ENCODE peak calls at places on chromosomes 1 and 21, in six cellular contexts. G is AG20443; W is fibroblast of pulmonary artery; V is activated T-cell treated with anti-CD3 and anti-CD28 coated beads, Interleukin-2, amount 50 U/mL, for 72 hours; M is T-helper 1 cell; O is activated CD4-positive, alpha-beta T cell treated with anti-CD3 and anti-CD28 coated beads, Interleukin-2, amount 50 U/mL, for 4 hours. Q is an unnamed sample.

GRCh38 chr1:2585318-2586092 is 1.1 kb upstream of the PRXL2B start:
- DNase-seq in G (peak), W (peak), V (peak), M (peak), O (peak), Q (peak)

GRCh38 chr1:15852036-15852827 is 4.7 kb downstream of the SPEN start:
- DNase-seq in G (no peak), W (no peak), V (peak), M (no peak), O (no peak), Q (no peak)

GRCh38 chr1:20216574-20216973 is 30.3 kb upstream of the PLA2G2C start:
- DNase-seq in G (no peak), W (peak), V (no peak), M (no peak), O (no peak), Q (no peak)

GRCh38 chr1:89065077-89065868 is at the start of gene GBP1:
- DNase-seq in G (peak), W (peak), V (peak), M (peak), O (no peak), Q (no peak)

GRCh38 chr1:40014812-40015594 is 25.5 kb upstream of the CAP1 start:
- DNase-seq in G (peak), W (peak), V (peak), M (no peak), O (no peak), Q (no peak)

GRCh38 chr1:62716397-62716796 is 28.2 kb upstream of the DOCK7 start:
- DNase-seq in G (no peak), W (peak), V (no peak), M (no peak), O (no peak), Q (no peak)

GRCh38 chr1:154404984-154405761 is at the start of gene IL6R:
- DNase-seq in G (peak), W (peak), V (peak), M (peak), O (peak), Q (peak)

GRCh38 chr1:206005761-206006160 is 2.6 kb upstream of the RAB7B start:
- DNase-seq in G (no peak), W (no peak), V (no peak), M (no peak), O (no peak), Q (no peak)

GRCh38 chr1:9009438-9010366 is 16.5 kb downstream of the SLC2A7 start:
- DNase-seq in G (peak), W (peak), V (peak), M (no peak), O (no peak), Q (no peak)

GRCh38 chr1:205610036-205610435 is 21.8 kb downstream of the ELK4 start:
- DNase-seq in G (no peak), W (peak), V (no peak), M (no peak), O (no peak), Q (no peak)

GRCh38 chr21:43269461-43269860 is 100.7 kb downstream of the CRYAA start:
- DNase-seq in G (no peak), W (no peak), V (peak), M (peak), O (peak), Q (peak)

GRCh38 chr1:74011736-74012135 is 186.2 kb downstream of the LRRIQ3 start:
- DNase-seq in G (no peak), W (no peak), V (no peak), M (no peak), O (no peak), Q (no peak)

GRCh38 chr1:215276582-215276981 is 194.0 kb downstream of the KCNK2 start:
- DNase-seq in G (no peak), W (no peak), V (no peak), M (no peak), O (no peak), Q (no peak)

GRCh38 chr1:24724345-24725208 is 20.7 kb upstream of the CLIC4 start:
- DNase-seq in G (peak), W (peak), V (no peak), M (no peak), O (no peak), Q (no peak)

GRCh38 chr1:31412732-31413404 is at the start of gene SERINC2:
- DNase-seq in G (peak), W (no peak), V (peak), M (no peak), O (no peak), Q (no peak)

GRCh38 chr1:161200421-161200991 is 1.7 kb upstream of the ADAMTS4 start:
- DNase-seq in G (no peak), W (peak), V (no peak), M (no peak), O (no peak), Q (no peak)

GRCh38 chr1:232655041-232655745 is 25.3 kb upstream of the SIPA1L2 start:
- DNase-seq in G (no peak), W (no peak), V (no peak), M (no peak), O (no peak), Q (no peak)

GRCh38 chr1:110336300-110337039 is 2.7 kb upstream of the RBM15 start:
- DNase-seq in G (no peak), W (no peak), V (no peak), M (no peak), O (no peak), Q (no peak)

GRCh38 chr1:76826072-76826827 is 41.0 kb upstream of the ST6GALNAC5 start:
- DNase-seq in G (peak), W (peak), V (no peak), M (no peak), O (no peak), Q (no peak)

GRCh38 chr21:14916676-14917141 is 148.1 kb downstream of the NRIP1 start:
- DNase-seq in G (no peak), W (no peak), V (no peak), M (no peak), O (no peak), Q (no peak)

GRCh38 chr1:225903623-225904022 is 14.7 kb upstream of the LEFTY1 start:
- DNase-seq in G (no peak), W (no peak), V (no peak), M (no peak), O (no peak), Q (no peak)

GRCh38 chr1:18597159-18598042 is 33.2 kb upstream of the PAX7 start:
- DNase-seq in G (peak), W (peak), V (peak), M (peak), O (peak), Q (no peak)

GRCh38 chr21:46477765-46478164 is 19.1 kb downstream of the DIP2A start:
- DNase-seq in G (peak), W (peak), V (no peak), M (no peak), O (no peak), Q (no peak)